ENCODE peak calls at places on chromosomes 12 and 14, in nine cellular contexts. V is stimulated activated naive B cell treated with anti-CD40 and anti-IgM and Interleukin-4, amounts not matched to agents 10 μg/mL and 1 μg/mL and 100 μg/mL, for 72 hours; W is ACHN; E is EL; K is activated T-helper 1 cell treated with anti-CD3 and anti-CD28 coated beads, Interleukin-12 subunit alpha, Interleukin-12 subunit beta, Interleukin-2, Interleukin-4 antibody, amounts not matched to agents 30 ng/mL and 10 ng/mL and 1 ng/mL, durations not matched to agents 14 hours and 24 hours and 36 hours; Y is H9; L is T-helper 2 cell; M is A673; S is C1 segment of cervical spinal cord. H is an unnamed sample.

GRCh38 chr14:65333926-65334687 is 78.4 kb upstream of the FUT8 start:
- DNase-seq in V (no peak), W (no peak), E (peak; percentile 88), K (no peak), Y (peak; percentile 53), L (no peak), M (no peak), S (no peak), H (no peak)

GRCh38 chr14:106287506-106287905 is 761.1 kb downstream of the TMEM121 start:
- DNase-seq in V (no peak), W (no peak), E (no peak), K (no peak), Y (no peak), L (no peak), M (no peak), S (no peak), H (no peak)

GRCh38 chr14:23009483-23009938 is 432 bp downstream of the C14orf93 start:
- DNase-seq in V (no peak), W (no peak), E (no peak), K (no peak), Y (no peak), L (no peak), M (no peak), S (no peak), H (no peak)

GRCh38 chr12:111901182-111901581 is 59.2 kb downstream of the MAPKAPK5 start:
- DNase-seq in V (no peak), W (no peak), E (no peak), K (no peak), Y (no peak), L (no peak), M (no peak), S (no peak), H (no peak)

GRCh38 chr14:92670177-92670576 is 78.2 kb downstream of the LGMN start:
- DNase-seq in V (no peak), W (no peak), E (peak; percentile 82), K (no peak), Y (no peak), L (no peak), M (peak; percentile 54), S (no peak), H (no peak)

GRCh38 chr12:84056-84455 is 17.5 kb downstream of the IQSEC3 start:
- DNase-seq in V (no peak), W (no peak), E (no peak), K (no peak), Y (peak; percentile 20), L (no peak), M (peak; percentile 75), S (no peak), H (no peak)

GRCh38 chr14:74257078-74257987 is 18.1 kb downstream of the VSX2 start:
- DNase-seq in V (peak; percentile 18), W (peak; percentile 37), E (peak; percentile 32), K (peak; percentile 43), Y (peak; percentile 72), L (peak; percentile 36), M (peak; percentile 54), S (no peak), H (no peak)

GRCh38 chr12:88247241-88247643 is 105.1 kb downstream of the TMTC3 start:
- DNase-seq in V (no peak), W (peak; percentile 69), E (peak; percentile 92), K (no peak), Y (no peak), L (no peak), M (no peak), S (no peak), H (no peak)

GRCh38 chr12:107103097-107103496 is 9.7 kb upstream of the CRY1 start:
- DNase-seq in V (no peak), W (no peak), E (no peak), K (no peak), Y (no peak), L (no peak), M (no peak), S (no peak), H (no peak)

GRCh38 chr12:2507811-2508210 is 287.0 kb upstream of the FKBP4 start:
- DNase-seq in V (no peak), W (no peak), E (no peak), K (no peak), Y (peak; percentile 52), L (no peak), M (peak; percentile 24), S (no peak), H (no peak)

H was measured in NCI-H187 treated with DMSO at 0.1 percent for 48 hours.